ENCODE peak calls at places on chromosome 11, in ten cellular contexts. W, A, Y, M, F, G, D, P, N and U are unnamed samples.

GRCh38 chr11:79083346-79083745 is 357.5 kb downstream of the TENM4 start:
- DNase-seq in W (no peak), A (no peak), Y (no peak), M (no peak), F (no peak), G (no peak), D (no peak), P (no peak), N (no peak), U (no peak)

GRCh38 chr11:66036334-66036710 is 10.0 kb upstream of the CATSPER1 start:
- DNase-seq in W (no peak), A (no peak), Y (no peak), M (no peak), F (no peak), G (no peak), D (no peak), P (no peak), N (no peak), U (no peak)

GRCh38 chr11:47408598-47409439 is 429 bp downstream of the SLC39A13 start:
- DNase-seq in W (no peak), A (peak; percentile 88), Y (peak; percentile 99), M (peak; percentile 56), F (no peak), G (no peak), D (no peak), P (peak; percentile 46), N (no peak), U (no peak)

GRCh38 chr11:77661670-77662069 is 24.1 kb upstream of the CLNS1A start:
- DNase-seq in W (no peak), A (no peak), Y (no peak), M (no peak), F (no peak), G (no peak), D (no peak), P (no peak), N (no peak), U (no peak)

GRCh38 chr11:112612283-112612849 is 348.9 kb upstream of the NCAM1 start:
- DNase-seq in W (no peak), A (no peak), Y (no peak), M (no peak), F (no peak), G (no peak), D (no peak), P (peak; percentile 61), N (no peak), U (no peak)

GRCh38 chr11:128095459-128096096 is 491.8 kb downstream of the ETS1 start:
- DNase-seq in W (no peak), A (no peak), Y (peak; percentile 2), M (no peak), F (no peak), G (no peak), D (no peak), P (peak; percentile 50), N (no peak), U (no peak)

GRCh38 chr11:91560434-91560833 is 664.2 kb upstream of the FAT3 start:
- DNase-seq in W (no peak), A (no peak), Y (no peak), M (no peak), F (no peak), G (no peak), D (no peak), P (no peak), N (no peak), U (no peak)

GRCh38 chr11:59503276-59503675 is at the start of gene OR4D11:
- DNase-seq in W (no peak), A (no peak), Y (no peak), M (no peak), F (no peak), G (no peak), D (no peak), P (no peak), N (no peak), U (no peak)

GRCh38 chr11:68847395-68847794 is 5.7 kb upstream of the CPT1A start:
- DNase-seq in W (no peak), A (no peak), Y (no peak), M (no peak), F (no peak), G (no peak), D (no peak), P (no peak), N (no peak), U (no peak)

GRCh38 chr11:92050305-92050704 is 174.3 kb upstream of the FAT3 start:
- DNase-seq in W (no peak), A (no peak), Y (no peak), M (no peak), F (no peak), G (no peak), D (no peak), P (no peak), N (no peak), U (no peak)

GRCh38 chr11:15236514-15236913 is 121.8 kb downstream of the INSC start:
- DNase-seq in W (no peak), A (no peak), Y (no peak), M (no peak), F (no peak), G (no peak), D (no peak), P (peak; percentile 57), N (no peak), U (no peak)

GRCh38 chr11:8766993-8767374 is 84.4 kb downstream of the RPL27A start:
- DNase-seq in W (no peak), A (no peak), Y (no peak), M (no peak), F (no peak), G (no peak), D (no peak), P (peak; percentile 21), N (no peak), U (no peak)

GRCh38 chr11:39541945-39542351 is 1917.5 kb downstream of the LRRC4C start:
- DNase-seq in W (no peak), A (no peak), Y (no peak), M (no peak), F (no peak), G (no peak), D (no peak), P (peak; percentile 92), N (no peak), U (no peak)

GRCh38 chr11:1589996-1590395 is 4.9 kb upstream of the KRTAP5-1 start:
- DNase-seq in W (no peak), A (no peak), Y (no peak), M (no peak), F (no peak), G (no peak), D (no peak), P (no peak), N (no peak), U (no peak)

GRCh38 chr11:117584056-117584830 is 212.8 kb downstream of the DSCAML1 start:
- DNase-seq in W (no peak), A (peak; percentile 44), Y (peak; percentile 24), M (no peak), F (no peak), G (no peak), D (no peak), P (no peak), N (no peak), U (no peak)

GRCh38 chr11:103901656-103902055 is 134.8 kb upstream of the DDI1 start:
- DNase-seq in W (no peak), A (no peak), Y (no peak), M (no peak), F (no peak), G (no peak), D (no peak), P (no peak), N (no peak), U (no peak)

GRCh38 chr11:57476883-57477506 is 16.7 kb downstream of the RTN4RL2 start:
- DNase-seq in W (peak; percentile 100), A (no peak), Y (no peak), M (no peak), F (peak; percentile 40), G (no peak), D (no peak), P (peak; percentile 64), N (no peak), U (peak; percentile 84)